ENCODE peak calls at places on chromosomes 16 and 17, in four cellular contexts. Y, U, C and M are unnamed samples. For H3K9me3, the result is how much of the 10 kb centered on the place peaks cover.

GRCh38 chr16:88437367-88437964 is 15.6 kb upstream of the ZFPM1 start:
- DNase-seq in Y (no peak), C (peak), U (peak), M (peak)

GRCh38 chr17:72407336-72408121 is 286.7 kb downstream of the SOX9 start:
- DNase-seq in U (peak), C (no peak), Y (peak), M (no peak)

GRCh38 chr16:83393196-83393981 is 414.4 kb upstream of the HSBP1 start:
- DNase-seq in C (no peak), Y (peak), U (no peak), M (no peak)

GRCh38 chr17:72392056-72393010 is 271.5 kb downstream of the SOX9 start:
- DNase-seq in U (no peak), C (no peak), Y (no peak), M (no peak)

GRCh38 chr16:69595127-69596036 is 29.6 kb downstream of the NFAT5 start:
- DNase-seq in Y (no peak), C (no peak), U (no peak), M (no peak)

GRCh38 chr17:58097384-58098088 is 14.3 kb downstream of the DYNLL2 start:
- DNase-seq in C (no peak), Y (no peak), U (no peak), M (no peak)

GRCh38 chr17:78940241-78940640 is 15.1 kb upstream of the TIMP2 start:
- DNase-seq in U (no peak), Y (no peak), C (no peak), M (no peak)

GRCh38 chr16:30434852-30435251 is 5.0 kb upstream of the DCTPP1 start:
- DNase-seq in C (no peak), U (no peak), Y (no peak), M (no peak)

GRCh38 chr17:40621019-40621418 is 26.6 kb downstream of the SMARCE1 start:
- DNase-seq in U (no peak), Y (no peak), C (no peak), M (no peak)

GRCh38 chr16:56970934-56971767 is 9.4 kb downstream of the CETP start:
- DNase-seq in C (no peak), Y (no peak), U (no peak), M (no peak)

GRCh38 chr16:85042606-85043005 is 15.0 kb downstream of the KIAA0513 start:
- DNase-seq in Y (no peak), C (no peak), U (no peak), M (no peak)

GRCh38 chr17:45314761-45315549 is 1.9 kb downstream of the MAP3K14 start:
- DNase-seq in C (no peak), U (no peak), Y (no peak), M (no peak)

GRCh38 chr17:45317113-45317820 is 447 bp upstream of the MAP3K14 start:
- DNase-seq in U (peak), Y (peak), C (peak), M (peak)

GRCh38 chr17:45318561-45319230 is 1.9 kb upstream of the MAP3K14 start:
- DNase-seq in Y (no peak), U (no peak), C (no peak), M (no peak)

GRCh38 chr17:45315583-45316270 is 1.1 kb downstream of the MAP3K14 start:
- DNase-seq in U (no peak), Y (no peak), C (no peak), M (no peak)

GRCh38 chr17:45316271-45317112 is at the start of gene MAP3K14:
- DNase-seq in U (peak), C (peak), Y (peak), M (peak)
- TF ChIP-seq CTCF in U (peak), C (no peak), Y (no peak), M (peak)

GRCh38 chr17:16552637-16553045 is 16.4 kb downstream of the ZNF287 start:
- DNase-seq in U (no peak), C (no peak), Y (no peak), M (no peak)
- H3K4me3 ChIP-seq in U (no peak), C (no peak), Y (no peak), M (no peak)

DNA sequence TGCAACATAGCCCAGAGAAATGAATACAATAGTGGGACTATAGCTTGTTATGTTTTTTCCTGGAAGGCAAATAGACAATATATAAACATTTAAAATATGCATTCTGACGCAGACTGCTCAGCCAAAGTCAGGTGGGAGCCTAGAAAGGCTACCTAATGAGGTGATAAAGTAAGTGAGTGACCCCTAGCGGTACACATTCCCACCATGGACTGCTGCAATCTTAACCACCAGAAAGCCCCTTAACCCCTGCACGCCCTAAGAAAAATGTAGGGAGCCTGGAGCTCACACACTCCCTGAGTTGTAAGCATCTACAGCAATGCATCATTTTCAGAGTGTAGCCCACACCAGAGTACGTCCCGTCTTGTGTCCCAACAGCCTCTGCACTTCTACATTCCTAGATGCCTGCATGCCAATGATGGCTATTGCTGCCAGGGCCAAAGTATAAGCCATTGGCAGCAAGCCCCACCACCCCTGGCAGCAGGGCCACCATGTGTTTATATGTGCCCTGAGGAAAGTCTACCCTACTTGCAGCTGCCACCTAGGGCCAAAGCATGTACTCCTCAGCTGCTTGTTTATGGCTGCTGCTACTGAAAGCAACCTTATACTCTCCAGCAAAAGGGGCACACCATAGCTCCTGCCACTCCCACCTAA is 127.6 kb downstream of the KIF2B start:
- DNase-seq in C (no peak), Y (no peak), U (no peak), M (peak)
- H3K9me3 ChIP-seq in C (under half), Y (under half), U (under half), M (under half)

GRCh38 chr17:82230627-82231311 is 1.9 kb downstream of the SLC16A3 start:
- DNase-seq in C (peak), U (peak), Y (no peak), M (no peak)
- TF ChIP-seq CTCF in C (peak), U (no peak), Y (no peak), M (no peak)

GRCh38 chr16:41439-42068 is 11.9 kb downstream of the POLR3K start:
- DNase-seq in U (no peak), Y (no peak), C (no peak), M (no peak)
- H3K4me3 ChIP-seq in U (no peak), Y (no peak), C (no peak), M (no peak)

GRCh38 chr16:3306078-3306477 is 781 bp downstream of the ZNF75A start:
- DNase-seq in Y (no peak), U (no peak), C (no peak), M (no peak)

GRCh38 chr16:3317315-3317999 is 12.2 kb downstream of the ZNF75A start:
- DNase-seq in U (no peak), Y (no peak), C (no peak), M (no peak)

GRCh38 chr16:3311496-3311895 is 6.2 kb downstream of the ZNF75A start:
- DNase-seq in Y (no peak), C (no peak), U (no peak), M (no peak)
- H3K9me3 ChIP-seq in Y (under half), C (under half), U (under half), M (under half)

GRCh38 chr17:18257268-18257681 is 1.3 kb downstream of the FLII start:
- DNase-seq in C (peak), U (no peak), Y (peak), M (no peak)
- TF ChIP-seq CTCF in C (no peak), U (no peak), Y (no peak), M (no peak)

DNA sequence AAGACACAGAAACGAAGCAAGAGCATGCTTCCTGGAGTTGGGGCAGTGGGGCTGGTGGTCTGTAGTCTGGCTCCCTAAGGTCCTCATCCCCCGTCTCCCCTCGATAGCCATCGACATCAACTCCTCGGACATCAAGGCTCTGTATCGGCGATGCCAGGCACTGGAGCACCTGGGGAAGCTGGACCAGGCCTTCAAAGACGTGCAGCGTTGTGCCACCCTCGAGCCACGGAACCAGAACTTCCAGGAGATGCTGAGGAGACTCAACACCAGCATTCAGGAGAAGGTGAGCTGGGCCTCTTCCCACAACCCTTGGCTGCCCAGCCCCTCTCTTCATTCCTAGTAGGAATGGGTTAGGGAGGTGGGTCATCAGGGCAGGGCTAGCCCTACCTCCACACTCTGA is 2.3 kb downstream of the UNC45B start:
- DNase-seq in C (no peak), U (no peak), Y (no peak), M (no peak)
- H3K4me3 ChIP-seq in C (no peak), U (no peak), Y (no peak), M (no peak)

DNA sequence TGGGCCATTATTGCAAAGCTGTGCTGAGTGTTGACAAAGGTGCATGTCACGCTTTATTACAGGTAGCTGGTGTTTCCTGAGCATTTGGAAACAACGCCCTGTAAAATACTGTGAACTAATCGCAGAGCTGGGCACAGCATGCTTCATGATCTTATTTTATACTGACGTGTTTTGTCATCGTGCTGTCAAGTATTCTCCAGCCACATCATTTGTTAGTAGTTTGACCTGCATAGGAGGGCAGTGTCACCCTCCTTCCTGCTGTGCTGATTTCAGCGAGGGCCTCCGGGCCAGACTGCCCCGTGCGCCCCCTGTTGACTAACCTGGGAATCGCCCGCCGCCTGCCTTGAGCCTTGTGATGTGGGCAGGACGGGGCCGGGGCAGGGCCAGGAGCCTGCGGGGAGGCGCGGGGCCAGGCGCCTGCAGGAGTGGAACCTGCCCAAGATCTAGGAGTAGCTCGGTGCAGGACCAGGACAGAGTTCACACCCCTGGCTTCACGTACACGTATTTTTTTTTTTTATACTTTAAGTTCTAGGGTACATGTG is 820.7 kb downstream of the KCNJ18 start:
- DNase-seq in Y (no peak), C (no peak), U (peak), M (peak)
- H3K9me3 ChIP-seq in Y (under half), C (under half), U (under half), M (under half)